ENCODE peak calls at places on chromosomes 11 and 22, in six cellular contexts. J is PC-3, M is tibial nerve, X is mesendoderm, Q is stomach, F is pancreas. E is an unnamed sample. For H3K4me1, the result is how much of the 10 kb centered on the place peaks cover.

GRCh38 chr11:83284501-83285051 is 1.6 kb downstream of the CCDC90B start:
- DNase-seq in J (no peak), M (no peak), X (no peak), Q (no peak), F (no peak), E (no peak)

GRCh38 chr11:35313066-35313765 is 106.1 kb downstream of the SLC1A2 start:
- DNase-seq in X (no peak), M (no peak), J (no peak), F (no peak), Q (no peak), E (no peak)

GRCh38 chr11:121582296-121582695 is 129.5 kb upstream of the SORL1-AS1 start:
- DNase-seq in F (no peak), M (peak), X (no peak), Q (no peak), J (no peak), E (no peak)

GRCh38 chr22:21683401-21683811 is 17.6 kb downstream of the PPIL2 start:
- DNase-seq in X (no peak), Q (no peak), M (no peak), J (no peak), F (peak), E (no peak)

GRCh38 chr22:23527971-23528740 is 51.9 kb downstream of the IGLL1 start:
- DNase-seq in Q (no peak), F (no peak), X (no peak), M (no peak), J (no peak), E (no peak)

GRCh38 chr22:21606775-21607174 is 23.0 kb downstream of the YDJC start:
- DNase-seq in X (no peak), M (no peak), J (no peak), F (no peak), Q (no peak), E (no peak)

GRCh38 chr11:98630736-98631135 is 390.0 kb upstream of the CNTN5 start:
- DNase-seq in X (peak), M (no peak), Q (no peak), J (no peak), F (no peak), E (no peak)

GRCh38 chr11:120442031-120442430 is 69.5 kb upstream of the GRIK4 start:
- DNase-seq in X (no peak), M (no peak), Q (no peak), J (no peak), F (no peak), E (no peak)

GRCh38 chr22:36326178-36327161 is 61.3 kb downstream of the MYH9 start:
- DNase-seq in Q (no peak), F (no peak), J (no peak), M (no peak), X (no peak), E (no peak)

GRCh38 chr11:87097582-87097981 is 59.8 kb downstream of the TMEM135 start:
- DNase-seq in Q (peak), M (no peak), X (peak), J (peak), F (no peak), E (no peak)

GRCh38 chr11:10454902-10455631 is at the start of gene AMPD3:
- DNase-seq in J (peak), F (no peak), Q (no peak), X (no peak), M (no peak), E (no peak)

GRCh38 chr11:14094481-14095037 is 132.0 kb downstream of the SPON1 start:
- DNase-seq in Q (no peak), F (no peak), M (no peak), J (no peak), X (no peak), E (no peak)

GRCh38 chr11:7936615-7937014 is 4.9 kb downstream of the OR10A3 start:
- DNase-seq in F (peak), X (no peak), M (no peak), Q (peak), J (peak), E (no peak)

GRCh38 chr11:73234403-73235181 is 16.5 kb downstream of the P2RY2 start:
- DNase-seq in X (no peak), F (no peak), J (no peak), M (no peak), Q (no peak), E (no peak)

GRCh38 chr22:21855715-21856114 is 11.7 kb downstream of the MAPK1 start:
- DNase-seq in Q (no peak), X (peak), F (no peak), J (no peak), M (no peak), E (no peak)

GRCh38 chr11:122723106-122723505 is 67.6 kb downstream of the UBASH3B start:
- DNase-seq in X (no peak), M (no peak), F (no peak), J (no peak), Q (no peak), E (no peak)

GRCh38 chr22:38832005-38832978 is 11.5 kb downstream of the NPTXR start:
- DNase-seq in J (no peak), Q (no peak), M (no peak), F (no peak), X (no peak), E (no peak)

GRCh38 chr22:29044657-29045176 is 16.9 kb downstream of the C22orf31 start:
- DNase-seq in J (no peak), M (no peak), X (no peak), Q (no peak), F (no peak), E (no peak)

GRCh38 chr11:34028407-34028804 is 23.1 kb upstream of the CAPRIN1 start:
- DNase-seq in F (peak), Q (peak), X (no peak), J (no peak), M (no peak), E (no peak)

DNA sequence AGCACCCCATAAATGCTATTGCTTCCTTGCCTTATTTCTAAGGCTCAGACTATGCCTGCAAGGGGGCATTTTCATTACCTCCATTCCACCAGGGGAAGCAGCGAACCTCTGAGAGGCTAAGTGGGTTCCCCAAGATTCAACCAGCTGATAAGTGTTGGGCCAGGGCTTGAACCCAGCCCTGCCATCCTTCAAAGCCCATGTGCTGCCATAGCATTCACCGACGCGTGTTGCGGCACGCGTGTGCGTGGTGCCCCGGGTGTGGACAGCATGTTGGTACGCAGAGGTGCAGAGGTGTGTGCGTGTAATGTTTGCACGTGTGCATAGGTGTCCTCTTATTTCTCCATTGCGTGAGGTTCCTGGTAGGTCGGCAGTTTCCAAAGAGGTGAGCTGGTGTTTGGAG is 66.0 kb upstream of the PPARA start:
- DNase-seq in F (peak), M (no peak), J (no peak), Q (no peak), X (no peak), E (no peak)
- H3K4me1 ChIP-seq in F (half or more), M (half or more), J (half or more), Q (half or more), X (under half), E (under half)

GRCh38 chr11:12244156-12244555 is 133.2 kb upstream of the PARVA start:
- DNase-seq in J (no peak), X (no peak), M (no peak), F (no peak), Q (no peak), E (no peak)

GRCh38 chr11:12245091-12245490 is 132.3 kb upstream of the PARVA start:
- DNase-seq in X (no peak), M (no peak), F (no peak), J (no peak), Q (no peak), E (no peak)

GRCh38 chr11:12242926-12243325 is 132.5 kb downstream of the MICAL2 start:
- DNase-seq in X (no peak), J (no peak), F (no peak), Q (no peak), M (no peak), E (no peak)

GRCh38 chr11:12242071-12242672 is 131.8 kb downstream of the MICAL2 start:
- DNase-seq in F (peak), J (no peak), M (no peak), X (no peak), Q (no peak), E (peak)

DNA sequence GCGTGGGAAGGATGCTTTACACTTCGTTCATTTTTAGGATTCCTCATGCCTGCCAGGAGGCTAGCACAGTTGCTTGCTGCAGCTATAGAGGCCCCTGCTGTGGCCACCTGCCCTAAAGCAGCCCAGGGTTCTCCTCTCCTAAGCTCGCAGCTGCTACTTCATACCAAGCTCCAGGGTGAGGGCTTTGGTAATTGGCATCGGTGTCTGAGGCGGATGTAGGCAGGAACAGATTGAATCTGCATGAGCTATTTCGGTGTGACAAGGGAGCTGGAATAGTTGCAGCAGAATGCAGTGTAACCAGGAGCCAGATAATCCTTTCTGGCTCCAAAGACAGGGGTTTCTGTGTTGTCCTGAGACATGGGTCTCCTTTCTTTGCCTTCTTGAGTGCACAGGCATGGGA is 133.1 kb downstream of the MICAL2 start:
- DNase-seq in F (no peak), M (no peak), X (no peak), Q (no peak), J (no peak), E (no peak)
- H3K4me1 ChIP-seq in F (under half), M (under half), X (under half), Q (half or more), J (half or more), E (under half)

DNA sequence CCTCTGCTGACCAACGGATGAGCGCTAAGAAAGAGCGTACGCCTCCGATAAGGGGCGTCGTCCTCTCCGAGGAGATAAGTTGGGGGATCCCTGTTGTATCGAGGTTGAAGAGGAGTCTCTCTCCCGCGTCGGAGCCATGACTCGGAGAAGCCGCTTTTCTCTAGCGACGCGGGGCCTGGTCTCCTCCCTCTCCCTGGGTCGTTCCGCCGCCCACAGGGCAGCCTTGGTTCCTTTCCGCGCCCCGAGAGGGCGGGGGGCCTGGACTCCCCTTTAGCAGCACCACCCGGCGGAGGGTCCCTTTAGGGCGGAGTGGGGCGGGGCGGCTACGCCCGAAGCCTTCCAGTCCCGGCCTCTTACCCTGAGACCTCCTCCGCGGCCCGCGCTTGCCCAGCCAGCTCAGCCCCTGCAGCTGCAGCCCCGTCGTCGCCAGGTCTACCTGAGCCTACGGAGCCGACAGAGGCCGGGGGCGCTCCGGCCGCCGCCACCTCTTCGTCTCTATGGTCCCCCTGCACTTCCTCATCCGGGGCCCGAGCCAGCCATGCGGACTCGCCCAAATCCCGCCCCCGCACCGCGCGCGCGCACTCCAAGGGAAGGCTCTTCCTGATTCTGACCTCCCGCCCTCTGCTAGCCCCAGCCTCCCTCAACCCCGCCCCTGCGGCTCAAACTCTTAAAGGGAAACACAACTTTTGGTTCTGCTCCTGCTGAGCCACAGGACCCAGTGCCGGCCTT is at the start of gene PRR14L:
- DNase-seq in F (peak), Q (peak), J (peak), M (peak), X (peak), E (peak)
- H3K4me1 ChIP-seq in F (under half), Q (under half), J (under half), M (under half), X (under half), E (under half)

DNA sequence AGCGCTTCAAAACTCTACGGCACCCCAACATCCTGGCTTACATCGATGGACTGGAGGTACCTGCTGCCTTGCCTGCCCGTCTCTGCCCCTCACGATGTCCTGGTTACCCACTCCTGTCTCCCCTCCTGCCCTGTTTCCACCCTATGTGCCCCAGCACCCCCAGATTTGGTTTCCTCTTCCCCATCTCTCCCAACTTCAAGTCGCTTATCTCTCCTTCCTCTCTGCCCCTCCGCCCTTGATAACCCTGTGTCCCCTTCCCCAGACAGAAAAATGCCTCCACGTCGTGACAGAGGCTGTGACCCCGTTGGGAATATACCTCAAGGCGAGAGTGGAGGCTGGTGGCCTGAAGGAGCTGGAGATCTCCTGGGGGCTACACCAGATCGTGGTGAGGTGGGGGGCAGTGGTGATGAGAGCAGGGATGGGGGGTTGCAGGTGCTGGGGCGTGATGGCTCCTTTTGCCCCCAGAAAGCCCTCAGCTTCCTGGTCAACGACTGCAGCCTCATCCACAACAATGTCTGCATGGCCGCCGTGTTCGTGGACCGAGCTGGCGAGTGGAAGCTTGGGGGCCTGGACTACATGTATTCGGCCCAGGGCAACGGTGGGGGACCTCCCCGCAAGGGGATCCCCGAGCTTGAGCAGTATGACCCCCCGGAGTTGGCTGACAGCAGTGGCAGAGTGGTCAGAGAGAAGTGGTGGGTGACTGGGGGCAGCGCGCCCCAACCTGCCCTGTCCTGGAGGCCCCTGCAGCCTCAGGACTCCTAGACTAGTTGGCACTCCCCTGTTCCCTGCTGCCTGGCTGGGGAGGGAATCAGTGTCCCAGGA is 987 bp downstream of the SCYL1 start:
- DNase-seq in J (no peak), F (no peak), Q (no peak), X (no peak), M (no peak), E (no peak)
- H3K4me1 ChIP-seq in J (under half), F (under half), Q (under half), X (under half), M (under half), E (half or more)

GRCh38 chr22:45239378-45240136 is 1.1 kb downstream of the KIAA0930 start:
- DNase-seq in Q (no peak), M (no peak), J (no peak), X (peak), F (peak), E (no peak)

GRCh38 chr22:45240137-45240809 is 421 bp downstream of the KIAA0930 start:
- DNase-seq in X (peak), F (peak), Q (no peak), M (no peak), J (no peak), E (peak)

GRCh38 chr22:45237065-45237990 is 3.4 kb downstream of the KIAA0930 start:
- DNase-seq in X (no peak), Q (no peak), J (no peak), M (no peak), F (no peak), E (no peak)

GRCh38 chr22:45240810-45241631 is at the start of gene KIAA0930:
- DNase-seq in X (peak), F (peak), Q (peak), M (peak), J (peak), E (peak)

GRCh38 chr22:45238431-45239377 is 2.0 kb downstream of the KIAA0930 start:
- DNase-seq in J (no peak), X (peak), Q (no peak), F (no peak), M (no peak), E (no peak)
- H3K4me1 ChIP-seq in J (under half), X (under half), Q (half or more), F (under half), M (under half), E (under half)

GRCh38 chr11:63919267-63920125 is 2.5 kb upstream of the RCOR2 start:
- DNase-seq in Q (peak), F (peak), X (peak), J (no peak), M (no peak), E (no peak)
- H3K4me1 ChIP-seq in Q (half or more), F (under half), X (under half), J (under half), M (under half), E (under half)